ENCODE peak calls at places on chromosomes 4 and X, in five cellular contexts. T, O, W, K and M are unnamed samples.

GRCh38 chr4:99679204-99679603 is 21.6 kb upstream of the C4orf54 start:
- DNase-seq in K (no peak), O (no peak), W (no peak), T (peak), M (no peak)

GRCh38 chr4:155787113-155787710 is 28.4 kb downstream of the GUCY1B1 start:
- DNase-seq in W (no peak), T (peak), O (no peak), K (peak), M (peak)

GRCh38 chr4:106002979-106003378 is 107.7 kb downstream of the NPNT start:
- DNase-seq in T (no peak), W (no peak), O (no peak), K (no peak), M (no peak)

GRCh38 chr4:38785901-38786402 is 3.2 kb upstream of the TLR10 start:
- DNase-seq in W (no peak), T (no peak), O (no peak), K (no peak), M (peak)

GRCh38 chr4:150722908-150723362 is 141.0 kb downstream of the MAB21L2 start:
- DNase-seq in T (no peak), K (no peak), O (no peak), W (peak), M (peak)

GRCh38 chr4:42642136-42642797 is 14.6 kb downstream of the ATP8A1 start:
- DNase-seq in W (no peak), K (no peak), O (no peak), T (peak), M (no peak)

GRCh38 chrX:154048398-154048797 is 28.7 kb upstream of the IRAK1 start:
- DNase-seq in T (no peak), W (no peak), O (no peak), K (no peak), M (no peak)

GRCh38 chrX:111086521-111087127 is 9.4 kb upstream of the PAK3 start:
- DNase-seq in K (no peak), W (no peak), O (no peak), T (no peak), M (no peak)

GRCh38 chr4:101349346-101350064 is 2.2 kb upstream of the PPP3CA start:
- DNase-seq in T (no peak), W (peak), O (no peak), K (peak), M (peak)

GRCh38 chr4:143625632-143626031 is 74.8 kb downstream of the FREM3 start:
- DNase-seq in W (no peak), O (no peak), T (no peak), K (no peak), M (no peak)

GRCh38 chr4:79294064-79294463 is 31.8 kb downstream of the NAA11 start:
- DNase-seq in W (no peak), O (no peak), K (no peak), T (no peak), M (no peak)

GRCh38 chrX:40632199-40632598 is 9.0 kb downstream of the MPC1L start:
- DNase-seq in W (no peak), T (no peak), O (no peak), K (no peak), M (no peak)

GRCh38 chr4:184924516-184924915 is 93.8 kb upstream of the HELT start:
- DNase-seq in W (no peak), K (no peak), T (peak), O (no peak), M (peak)

GRCh38 chr4:69060651-69061308 is 35.5 kb upstream of the UGT2B7 start:
- DNase-seq in T (peak), O (no peak), K (no peak), W (no peak), M (no peak)

GRCh38 chrX:65273152-65273551 is 261.4 kb downstream of the LAS1L start:
- DNase-seq in O (no peak), T (peak), W (no peak), K (no peak), M (no peak)

GRCh38 chrX:63514575-63514967 is 163.4 kb upstream of the SPIN4 start:
- DNase-seq in W (no peak), K (peak), T (no peak), O (no peak), M (no peak)

GRCh38 chrX:103562801-103563200 is 22.5 kb upstream of the TCEAL4 start:
- DNase-seq in K (peak), O (no peak), T (no peak), W (no peak), M (no peak)

GRCh38 chr4:173277340-173277739 is 56.8 kb downstream of the HMGB2 start:
- DNase-seq in W (no peak), T (no peak), K (no peak), O (no peak), M (no peak)

GRCh38 chr4:150647008-150647407 is 65.1 kb downstream of the MAB21L2 start:
- DNase-seq in K (peak), O (no peak), W (no peak), T (no peak), M (no peak)

GRCh38 chrX:24877854-24878650 is 137.7 kb downstream of the ARX start:
- DNase-seq in W (no peak), T (no peak), K (no peak), O (no peak), M (no peak)

GRCh38 chr4:78654809-78655208 is 103.2 kb downstream of the ANXA3 start:
- DNase-seq in T (no peak), O (no peak), K (peak), W (no peak), M (peak)

GRCh38 chr4:133969202-133969873 is 232.3 kb downstream of the PABPC4L start:
- DNase-seq in O (no peak), K (peak), T (peak), W (no peak), M (peak)

GRCh38 chrX:124619710-124620109 is 273.3 kb downstream of the SH2D1A start:
- DNase-seq in T (peak), K (no peak), W (no peak), O (no peak), M (no peak)

GRCh38 chr4:14916554-14917304 is 85.6 kb upstream of the CPEB2 start:
- DNase-seq in W (no peak), K (peak), O (no peak), T (peak), M (no peak)

GRCh38 chrX:39000802-39001201 is 199.5 kb downstream of the MID1IP1 start:
- DNase-seq in K (no peak), T (no peak), W (no peak), O (no peak), M (no peak)

GRCh38 chr4:176066757-176067156 is 1.1 kb downstream of the WDR17 start:
- DNase-seq in T (no peak), W (no peak), K (no peak), O (no peak), M (no peak)

GRCh38 chrX:75746891-75747639 is 38.0 kb downstream of the MAGEE2 start:
- DNase-seq in T (no peak), K (peak), O (peak), W (no peak), M (peak)

GRCh38 chr4:142407569-142407968 is 438.5 kb downstream of the INPP4B start:
- DNase-seq in O (no peak), W (no peak), T (no peak), K (peak), M (no peak)

GRCh38 chrX:26597981-26598380 is 382.0 kb downstream of the MAGEB5 start:
- DNase-seq in K (no peak), O (no peak), T (no peak), W (no peak), M (no peak)

GRCh38 chr4:76726141-76726540 is 171.8 kb downstream of the SOWAHB start:
- DNase-seq in T (no peak), W (no peak), O (no peak), K (peak), M (no peak)

GRCh38 chrX:72018277-72019112 is 107.8 kb downstream of the NHSL2 start:
- DNase-seq in W (peak), O (peak), T (peak), K (peak), M (peak)

GRCh38 chr4:37549003-37549402 is 137.2 kb downstream of the RELL1 start:
- DNase-seq in O (no peak), K (peak), T (no peak), W (no peak), M (no peak)

GRCh38 chrX:21800344-21800770 is 39.1 kb upstream of the MBTPS2 start:
- DNase-seq in W (no peak), O (no peak), T (no peak), K (no peak), M (no peak)

GRCh38 chrX:65726708-65727107 is 59.3 kb downstream of the MSN start:
- DNase-seq in W (no peak), O (no peak), K (no peak), T (no peak), M (no peak)